ENCODE peak calls at places on chromosomes 6 and 20, in eight cellular contexts. O is esophagus squamous epithelium, J is SJCRH30, A is heart left ventricle, M is OCI-LY7, K is fibroblast of lung, S is kidney, Y is tibial artery. X is an unnamed sample.

GRCh38 chr6:144158133-144158532 is 7.8 kb downstream of the STX11 start:
- DNase-seq in O (no peak), J (peak; percentile 81), A (peak; percentile 58), M (no peak), K (peak; percentile 75), S (no peak), Y (no peak), X (no peak)

GRCh38 chr6:155291291-155291690 is 23.0 kb downstream of the TFB1M start:
- DNase-seq in O (no peak), J (no peak), A (no peak), M (no peak), K (no peak), S (no peak), Y (no peak), X (no peak)

GRCh38 chr6:106069478-106069877 is 16.7 kb upstream of the PRDM1 start:
- DNase-seq in O (no peak), J (peak; percentile 71), A (no peak), M (no peak), K (peak; percentile 85), S (no peak), Y (no peak), X (no peak)

GRCh38 chr6:44058617-44059358 is 68.5 kb downstream of the MRPL14 start:
- DNase-seq in O (no peak), J (peak; percentile 71), A (peak; percentile 75), M (no peak), K (peak; percentile 100), S (peak; percentile 92), Y (peak; percentile 91), X (peak; percentile 95)

GRCh38 chr6:135902756-135903331 is 51.3 kb downstream of the PDE7B start:
- DNase-seq in O (no peak), J (no peak), A (no peak), M (no peak), K (peak; percentile 38), S (no peak), Y (no peak), X (no peak)

GRCh38 chr6:143674466-143675114 is 3.2 kb upstream of the PHACTR2 start:
- DNase-seq in O (no peak), J (peak; percentile 38), A (no peak), M (no peak), K (peak; percentile 35), S (no peak), Y (no peak), X (no peak)

GRCh38 chr6:148885920-148886845 is 139.4 kb downstream of the UST start:
- DNase-seq in O (no peak), J (no peak), A (no peak), M (no peak), K (no peak), S (no peak), Y (no peak), X (no peak)

GRCh38 chr6:159720708-159721107 is 6.6 kb upstream of the WTAP start:
- DNase-seq in O (no peak), J (peak; percentile 54), A (no peak), M (peak; percentile 78), K (peak; percentile 33), S (no peak), Y (no peak), X (no peak)

GRCh38 chr20:49867453-49868215 is 47.7 kb downstream of the SPATA2 start:
- DNase-seq in O (no peak), J (peak; percentile 71), A (no peak), M (no peak), K (no peak), S (no peak), Y (no peak), X (no peak)

GRCh38 chr20:51365670-51366069 is 176.8 kb downstream of the NFATC2 start:
- DNase-seq in O (no peak), J (peak; percentile 76), A (no peak), M (no peak), K (peak; percentile 86), S (no peak), Y (no peak), X (no peak)

GRCh38 chr6:8628063-8628462 is 192.7 kb upstream of the SLC35B3 start:
- DNase-seq in O (no peak), J (peak; percentile 48), A (no peak), M (no peak), K (peak; percentile 0), S (no peak), Y (no peak), X (no peak)

GRCh38 chr6:39590994-39591393 is 134.2 kb downstream of the KIF6 start:
- DNase-seq in O (no peak), J (no peak), A (no peak), M (no peak), K (no peak), S (no peak), Y (no peak), X (no peak)

GRCh38 chr6:93418448-93419303 is 683 bp downstream of the EPHA7 start:
- DNase-seq in O (no peak), J (peak; percentile 82), A (peak; percentile 33), M (no peak), K (peak; percentile 54), S (peak; percentile 71), Y (peak; percentile 60), X (peak; percentile 47)

DNA sequence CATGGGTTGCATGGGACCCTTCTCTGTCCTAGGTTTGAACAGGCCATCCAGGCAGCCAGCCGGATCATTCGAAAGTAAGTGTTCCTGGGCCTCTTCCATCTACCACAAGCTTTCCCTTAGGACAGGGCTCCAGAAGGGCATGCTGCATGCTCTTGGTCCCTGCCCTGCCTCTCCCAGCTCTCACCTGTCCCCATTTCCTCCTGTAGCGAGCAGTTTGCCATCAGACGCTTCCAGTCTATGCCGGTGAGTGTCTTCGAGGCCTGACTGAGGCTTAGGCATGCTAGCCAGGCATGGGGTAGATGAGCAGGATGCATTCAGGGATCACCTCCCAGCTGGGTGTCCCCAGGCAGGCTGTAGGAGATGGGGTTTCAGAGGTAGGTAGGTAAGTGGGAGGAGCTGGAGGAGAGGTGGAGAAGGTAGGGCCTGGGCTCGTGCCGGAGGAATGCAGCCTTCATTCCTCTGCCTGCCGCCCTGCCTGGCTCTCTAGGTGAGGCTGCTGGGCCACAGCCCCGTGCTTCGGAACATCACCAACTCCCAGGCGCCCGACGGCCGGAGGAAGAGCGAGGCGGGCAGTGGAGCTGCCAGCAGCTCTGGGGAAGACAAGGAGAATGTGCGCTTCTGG is 4.3 kb downstream of the CDC25B start:
- DNase-seq in O (no peak), J (no peak), A (no peak), M (no peak), K (no peak), S (no peak), Y (no peak), X (no peak)
- H3K4me1 ChIP-seq in O (peaks cover 57% of the 10 kb centered on the region), J (peaks cover 29% of the 10 kb centered on the region), A (peaks cover 56% of the 10 kb centered on the region), M (peaks cover 33% of the 10 kb centered on the region), K (peaks cover 32% of the 10 kb centered on the region), S (no peaks in the 10 kb centered on the region), Y (peaks cover 28% of the 10 kb centered on the region), X (no peaks in the 10 kb centered on the region)

GRCh38 chr6:30883743-30884520 is at the start of gene DDR1:
- DNase-seq in O (no peak), J (peak; percentile 84), A (peak; percentile 84), M (peak; percentile 58), K (peak; percentile 64), S (peak; percentile 94), Y (peak; percentile 92), X (peak; percentile 90)

GRCh38 chr6:30883476-30883742 is 910 bp upstream of the DDR1 start:
- DNase-seq in O (no peak), J (no peak), A (no peak), M (no peak), K (no peak), S (no peak), Y (peak; percentile 64), X (no peak)

GRCh38 chr6:30881987-30882763 is 2.1 kb upstream of the DDR1 start:
- DNase-seq in O (no peak), J (peak; percentile 80), A (no peak), M (peak; percentile 48), K (peak; percentile 60), S (peak; percentile 77), Y (peak; percentile 74), X (no peak)

GRCh38 chr6:30881392-30881986 is 2.8 kb upstream of the DDR1 start:
- DNase-seq in O (no peak), J (no peak), A (no peak), M (no peak), K (no peak), S (no peak), Y (no peak), X (no peak)

DNA sequence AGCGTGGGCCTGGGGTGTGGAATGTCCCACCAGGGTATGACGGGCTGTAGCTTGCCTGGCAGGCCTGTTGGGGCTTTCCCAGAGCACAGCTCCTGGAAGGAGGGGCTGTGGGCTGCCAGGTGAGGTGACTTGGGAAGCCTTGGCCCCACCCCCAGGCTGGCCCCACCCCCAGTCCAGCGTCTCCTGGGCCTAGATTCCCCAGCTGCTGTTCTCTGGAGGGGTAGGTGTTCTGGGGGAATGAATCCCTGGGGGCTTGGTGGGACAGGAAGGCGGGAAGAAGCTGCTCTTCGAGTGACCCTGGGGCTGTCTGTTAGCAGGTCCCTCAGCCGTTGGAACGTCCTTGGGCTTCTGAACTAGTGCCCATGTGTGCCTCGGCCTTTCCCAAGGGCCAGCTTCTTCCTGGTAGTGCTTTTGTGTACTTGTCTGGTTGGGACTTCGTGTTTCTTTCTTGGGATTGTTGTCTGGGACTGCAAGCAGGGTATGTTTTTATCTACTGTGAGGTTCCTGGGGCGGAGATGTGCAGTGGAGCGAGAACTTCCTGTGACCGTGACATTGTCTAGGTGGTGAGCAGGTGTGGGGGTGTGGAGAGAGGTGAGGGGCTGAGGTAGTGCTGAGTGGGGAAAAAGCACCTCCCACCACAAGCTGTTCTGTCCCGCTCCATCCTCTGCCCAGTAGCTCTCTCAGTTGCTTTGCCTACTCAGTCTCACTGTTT is 1.4 kb upstream of the DDR1 start:
- DNase-seq in O (no peak), J (peak; percentile 70), A (no peak), M (peak; percentile 82), K (no peak), S (peak; percentile 93), Y (peak; percentile 68), X (no peak)
- H3K4me3 ChIP-seq in O (peak overlapping the region; percentile 89), J (peak overlapping the region; percentile 68), A (no peak overlapping the region), M (peak overlapping the region; percentile 68), K (no peak overlapping the region), S (peak overlapping the region; percentile 60), Y (peak overlapping the region; percentile 87), X (no peak overlapping the region)

GRCh38 chr6:3751019-3751729 is at the start of gene PXDC1:
- DNase-seq in O (no peak), J (no peak), A (no peak), M (no peak), K (no peak), S (peak; percentile 87), Y (no peak), X (no peak)

GRCh38 chr6:3751730-3752537 is 421 bp upstream of the PXDC1 start:
- DNase-seq in O (peak; percentile 41), J (peak; percentile 75), A (peak; percentile 93), M (no peak), K (peak; percentile 89), S (peak; percentile 96), Y (peak; percentile 96), X (peak; percentile 98)

GRCh38 chr6:3753228-3753795 is 1.8 kb upstream of the PXDC1 start:
- DNase-seq in O (no peak), J (no peak), A (no peak), M (no peak), K (no peak), S (no peak), Y (peak; percentile 51), X (no peak)

GRCh38 chr6:3750324-3751018 is 1.0 kb downstream of the PXDC1 start:
- DNase-seq in O (no peak), J (peak; percentile 49), A (peak; percentile 90), M (no peak), K (peak; percentile 74), S (peak; percentile 96), Y (peak; percentile 97), X (peak; percentile 94)

GRCh38 chr6:3752538-3753227 is 1.2 kb upstream of the PXDC1 start:
- DNase-seq in O (no peak), J (no peak), A (no peak), M (no peak), K (no peak), S (peak; percentile 2), Y (peak; percentile 65), X (no peak)
- H3K27ac ChIP-seq in O (peak overlapping the region; percentile 95), J (peak overlapping the region; percentile 38), A (peak overlapping the region; percentile 100), M (no peak overlapping the region), K (peak overlapping the region; percentile 91), S (peak overlapping the region; percentile 95), Y (peak overlapping the region; percentile 99), X (peak overlapping the region; percentile 97)

GRCh38 chr6:52566853-52567279 is 10.0 kb downstream of the TRAM2 start:
- DNase-seq in O (no peak), J (peak; percentile 49), A (no peak), M (no peak), K (peak; percentile 99), S (no peak), Y (peak; percentile 82), X (no peak)
- H3K4me1 ChIP-seq in O (peaks cover 49% of the 10 kb centered on the region), J (peaks cover 32% of the 10 kb centered on the region), A (peaks cover 82% of the 10 kb centered on the region), M (peaks cover 74% of the 10 kb centered on the region), K (peaks cover 51% of the 10 kb centered on the region), S (peaks cover 25% of the 10 kb centered on the region), Y (peaks cover 80% of the 10 kb centered on the region), X (peaks cover 10% of the 10 kb centered on the region)